ENCODE peak calls at places on chromosomes 1 and 21, in seven cellular contexts. Y is upper lobe of right lung, Z is omental fat pad, H is astrocyte of the spinal cord, X is GM23338, I is K562, E is foreskin fibroblast. T is an unnamed sample.

GRCh38 chr1:239785576-239785975 is 306.1 kb upstream of the FMN2 start:
- DNase-seq in Y (no peak), Z (no peak), H (no peak), X (no peak), I (no peak), E (no peak), T (no peak)

GRCh38 chr1:112522621-112523020 is 13.9 kb downstream of the WNT2B start:
- DNase-seq in Y (no peak), Z (no peak), H (peak; percentile 98), X (no peak), I (no peak), E (peak; percentile 93), T (no peak)

GRCh38 chr1:109198043-109198695 is 15.5 kb upstream of the SARS1 start:
- DNase-seq in Y (no peak), Z (no peak), H (peak; percentile 85), X (no peak), I (peak; percentile 87), E (peak; percentile 89), T (no peak)

GRCh38 chr1:17661546-17662157 is 93.5 kb upstream of the ACTL8 start:
- DNase-seq in Y (peak; percentile 81), Z (peak; percentile 43), H (peak; percentile 46), X (peak; percentile 78), I (peak; percentile 83), E (peak; percentile 79), T (peak; percentile 68)

GRCh38 chr1:5596651-5597050 is 395.6 kb downstream of the NPHP4 start:
- DNase-seq in Y (no peak), Z (no peak), H (no peak), X (no peak), I (no peak), E (no peak), T (no peak)

GRCh38 chr1:92736395-92736794 is 48.5 kb downstream of the EVI5 start:
- DNase-seq in Y (no peak), Z (no peak), H (no peak), X (peak; percentile 43), I (peak; percentile 26), E (no peak), T (no peak)

GRCh38 chr1:200733907-200734306 is 4.8 kb upstream of the CAMSAP2 start:
- DNase-seq in Y (no peak), Z (no peak), H (peak; percentile 15), X (no peak), I (no peak), E (no peak), T (no peak)

GRCh38 chr1:209590405-209590804 is 6.9 kb downstream of the CAMK1G start:
- DNase-seq in Y (no peak), Z (no peak), H (no peak), X (peak; percentile 72), I (peak; percentile 24), E (peak; percentile 28), T (no peak)

GRCh38 chr1:66571789-66572188 is 37.8 kb downstream of the SGIP1 start:
- DNase-seq in Y (no peak), Z (no peak), H (peak; percentile 53), X (no peak), I (no peak), E (peak; percentile 72), T (no peak)

GRCh38 chr1:76687324-76688018 is 179.8 kb upstream of the ST6GALNAC5 start:
- DNase-seq in Y (no peak), Z (no peak), H (no peak), X (no peak), I (no peak), E (no peak), T (no peak)

GRCh38 chr1:112515311-112516009 is 6.7 kb downstream of the WNT2B start:
- DNase-seq in Y (no peak), Z (no peak), H (peak; percentile 69), X (peak; percentile 61), I (peak; percentile 19), E (peak; percentile 90), T (no peak)

GRCh38 chr1:205396972-205397616 is 24.8 kb downstream of the LEMD1 start:
- DNase-seq in Y (no peak), Z (no peak), H (peak; percentile 12), X (peak; percentile 92), I (peak; percentile 68), E (peak; percentile 53), T (no peak)

GRCh38 chr1:110207831-110208230 is 2.3 kb upstream of the KCNC4 start:
- DNase-seq in Y (peak; percentile 80), Z (peak; percentile 73), H (peak; percentile 34), X (peak; percentile 90), I (peak; percentile 78), E (peak; percentile 75), T (peak; percentile 67)

GRCh38 chr21:41500931-41501381 is 7.0 kb downstream of the TMPRSS2 start:
- DNase-seq in Y (no peak), Z (no peak), H (no peak), X (no peak), I (no peak), E (no peak), T (no peak)

GRCh38 chr21:44437696-44438431 is 17.4 kb upstream of the LRRC3 start:
- DNase-seq in Y (peak; percentile 55), Z (no peak), H (no peak), X (no peak), I (no peak), E (no peak), T (no peak)

GRCh38 chr1:52880226-52880625 is 37.7 kb downstream of the ZYG11A start:
- DNase-seq in Y (no peak), Z (no peak), H (no peak), X (no peak), I (no peak), E (no peak), T (no peak)

GRCh38 chr21:39556176-39556575 is 56.6 kb upstream of the B3GALT5 start:
- DNase-seq in Y (no peak), Z (no peak), H (no peak), X (peak; percentile 73), I (no peak), E (no peak), T (peak; percentile 50)

GRCh38 chr1:59156031-59156430 is 140.9 kb upstream of the FGGY start:
- DNase-seq in Y (no peak), Z (no peak), H (no peak), X (no peak), I (no peak), E (peak; percentile 20), T (no peak)

GRCh38 chr1:95636897-95637296 is 402.9 kb downstream of the RWDD3 start:
- DNase-seq in Y (no peak), Z (no peak), H (no peak), X (no peak), I (no peak), E (no peak), T (no peak)

GRCh38 chr1:195604287-195604686 is 1004.0 kb downstream of the KCNT2 start:
- DNase-seq in Y (no peak), Z (no peak), H (peak; percentile 65), X (no peak), I (no peak), E (peak; percentile 90), T (no peak)

GRCh38 chr1:57881696-57882095 is 457.8 kb upstream of the DAB1 start:
- DNase-seq in Y (no peak), Z (no peak), H (no peak), X (no peak), I (no peak), E (no peak), T (no peak)

GRCh38 chr1:52899445-52899894 is 22.1 kb downstream of the ECHDC2 start:
- DNase-seq in Y (no peak), Z (no peak), H (peak; percentile 17), X (no peak), I (no peak), E (no peak), T (no peak)

GRCh38 chr1:82515650-82516049 is 714.9 kb downstream of the ADGRL2 start:
- DNase-seq in Y (no peak), Z (no peak), H (no peak), X (no peak), I (no peak), E (peak; percentile 72), T (no peak)

GRCh38 chr1:33180226-33181037 is 1.4 kb downstream of the TRIM62 start:
- DNase-seq in Y (peak; percentile 96), Z (peak; percentile 65), H (peak; percentile 89), X (peak; percentile 95), I (peak; percentile 94), E (peak; percentile 96), T (peak; percentile 90)

GRCh38 chr1:195251900-195252299 is 1356.3 kb downstream of the KCNT2 start:
- DNase-seq in Y (no peak), Z (no peak), H (no peak), X (no peak), I (no peak), E (no peak), T (no peak)

GRCh38 chr1:15283500-15283899 is 36.5 kb downstream of the FHAD1 start:
- DNase-seq in Y (no peak), Z (no peak), H (no peak), X (no peak), I (no peak), E (no peak), T (peak; percentile 74)
- TF ChIP-seq CTCF in Y (no peak), Z (no peak), H (no peak), X (no peak), I (no peak), E (no peak), T (peak; percentile 51)

GRCh38 chr1:31705080-31705866 is 1.5 kb upstream of the COL16A1 start:
- DNase-seq in Y (no peak), Z (no peak), H (peak; percentile 79), X (peak; percentile 88), I (peak; percentile 88), E (peak; percentile 87), T (peak; percentile 32)
- TF ChIP-seq CTCF in Y (peak; percentile 16), Z (no peak), H (peak; percentile 21), X (no peak), I (peak; percentile 85), E (peak; percentile 34), T (no peak)

GRCh38 chr1:160885080-160885479 is at the start of gene ITLN1:
- DNase-seq in Y (no peak), Z (no peak), H (no peak), X (no peak), I (no peak), E (no peak), T (no peak)

GRCh38 chr1:160883586-160883985 is 1.4 kb downstream of the ITLN1 start:
- DNase-seq in Y (no peak), Z (no peak), H (no peak), X (no peak), I (no peak), E (no peak), T (no peak)

GRCh38 chr1:160884091-160884490 is 889 bp downstream of the ITLN1 start:
- DNase-seq in Y (no peak), Z (no peak), H (no peak), X (no peak), I (no peak), E (no peak), T (no peak)

GRCh38 chr1:160888926-160889325 is 3.9 kb upstream of the ITLN1 start:
- DNase-seq in Y (no peak), Z (no peak), H (no peak), X (no peak), I (no peak), E (no peak), T (no peak)

DNA sequence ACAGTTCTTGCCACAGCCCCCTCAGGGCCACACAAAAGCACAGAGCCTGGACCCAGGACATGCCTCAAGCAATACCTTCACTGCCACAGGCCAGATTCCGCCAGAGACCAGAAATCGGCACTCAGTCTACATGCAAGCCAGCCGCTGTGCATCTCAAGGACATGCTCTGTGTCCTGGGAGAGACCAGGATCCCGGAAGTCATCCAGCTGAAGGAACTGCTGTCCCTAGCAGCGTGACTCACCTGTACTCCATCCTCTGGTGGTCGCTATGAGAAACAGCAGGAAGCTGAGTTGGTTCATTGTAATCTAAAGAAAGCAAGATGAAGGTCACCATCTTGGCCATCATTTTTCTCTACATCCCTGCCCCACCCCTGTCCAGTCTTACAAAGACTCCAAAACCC is 401 bp downstream of the ITLN1 start:
- DNase-seq in Y (no peak), Z (no peak), H (no peak), X (peak; percentile 68), I (peak; percentile 17), E (no peak), T (no peak)
- TF ChIP-seq CTCF in Y (no peak), Z (no peak), H (no peak), X (peak; percentile 43), I (peak; percentile 32), E (no peak), T (no peak)

GRCh38 chr1:25117233-25117823 is 115.0 kb downstream of the SYF2 start:
- DNase-seq in Y (no peak), Z (no peak), H (no peak), X (peak; percentile 84), I (peak; percentile 62), E (no peak), T (no peak)
- TF ChIP-seq CTCF in Y (peak; percentile 12), Z (no peak), H (peak; percentile 16), X (peak; percentile 65), I (peak; percentile 72), E (peak; percentile 4), T (no peak)